ENCODE peak calls at places on chromosome 2, in nine cellular contexts. E, G, I, D, W, T, Q, A and Z are unnamed samples.

GRCh38 chr2:59249441-59250330 is 1008.6 kb upstream of the FANCL start:
- DNase-seq in E (no peak), G (no peak), I (no peak), D (no peak), W (no peak), T (no peak), Q (no peak), A (no peak), Z (no peak)

GRCh38 chr2:229160180-229160579 is 110.9 kb downstream of the PID1 start:
- DNase-seq in E (no peak), G (no peak), I (peak), D (no peak), W (no peak), T (no peak), Q (no peak), A (no peak), Z (no peak)

GRCh38 chr2:217821536-217822147 is 181.2 kb downstream of the TNS1 start:
- DNase-seq in E (no peak), G (no peak), I (no peak), D (no peak), W (peak), T (no peak), Q (no peak), A (no peak), Z (no peak)

GRCh38 chr2:227397562-227397961 is 9.8 kb upstream of the SCYGR1 start:
- DNase-seq in E (no peak), G (no peak), I (no peak), D (no peak), W (no peak), T (no peak), Q (no peak), A (no peak), Z (no peak)

GRCh38 chr2:47068966-47069627 is 86.0 kb downstream of the STPG4 start:
- DNase-seq in E (no peak), G (no peak), I (no peak), D (no peak), W (no peak), T (no peak), Q (no peak), A (no peak), Z (no peak)

GRCh38 chr2:218194880-218195279 is 22.1 kb upstream of the ARPC2 start:
- DNase-seq in E (no peak), G (no peak), I (no peak), D (no peak), W (no peak), T (no peak), Q (no peak), A (no peak), Z (no peak)

GRCh38 chr2:143877056-143877455 is 642.9 kb downstream of the ZEB2 start:
- DNase-seq in E (no peak), G (no peak), I (no peak), D (no peak), W (no peak), T (no peak), Q (no peak), A (no peak), Z (no peak)

GRCh38 chr2:197369946-197370325 is 59.4 kb upstream of the ANKRD44 start:
- DNase-seq in E (no peak), G (no peak), I (no peak), D (no peak), W (no peak), T (peak), Q (no peak), A (no peak), Z (no peak)

GRCh38 chr2:168222095-168222494 is 25.3 kb downstream of the STK39 start:
- DNase-seq in E (no peak), G (no peak), I (no peak), D (no peak), W (no peak), T (no peak), Q (no peak), A (no peak), Z (no peak)

GRCh38 chr2:189407161-189407943 is 33.9 kb upstream of the WDR75 start:
- DNase-seq in E (no peak), G (no peak), I (no peak), D (no peak), W (no peak), T (no peak), Q (no peak), A (no peak), Z (peak)

GRCh38 chr2:45669109-45669508 is 17.6 kb downstream of the PRKCE start:
- DNase-seq in E (no peak), G (no peak), I (no peak), D (no peak), W (no peak), T (no peak), Q (no peak), A (no peak), Z (peak)

GRCh38 chr2:41899189-41899588 is 148.6 kb upstream of the PKDCC start:
- DNase-seq in E (no peak), G (no peak), I (no peak), D (no peak), W (no peak), T (peak), Q (no peak), A (no peak), Z (peak)

GRCh38 chr2:205864511-205864910 is 182.2 kb downstream of the NRP2 start:
- DNase-seq in E (no peak), G (no peak), I (no peak), D (no peak), W (no peak), T (no peak), Q (no peak), A (no peak), Z (no peak)

GRCh38 chr2:160868891-160869290 is 291.3 kb upstream of the TANK start:
- DNase-seq in E (no peak), G (no peak), I (no peak), D (no peak), W (no peak), T (no peak), Q (no peak), A (no peak), Z (no peak)

GRCh38 chr2:241925821-241926441 is 56.4 kb downstream of the RTP5 start:
- DNase-seq in E (no peak), G (peak), I (no peak), D (no peak), W (peak), T (no peak), Q (no peak), A (no peak), Z (no peak)

GRCh38 chr2:194464964-194465638 is 1191.9 kb upstream of the SLC39A10 start:
- DNase-seq in E (no peak), G (no peak), I (no peak), D (no peak), W (no peak), T (no peak), Q (no peak), A (no peak), Z (no peak)

GRCh38 chr2:71417300-71418202 is 35.8 kb upstream of the DYSF start:
- DNase-seq in E (no peak), G (no peak), I (no peak), D (no peak), W (no peak), T (no peak), Q (no peak), A (no peak), Z (no peak)

GRCh38 chr2:161307676-161308075 is 549 bp upstream of the PSMD14 start:
- DNase-seq in E (no peak), G (no peak), I (no peak), D (no peak), W (no peak), T (no peak), Q (no peak), A (no peak), Z (no peak)

GRCh38 chr2:44769349-44770005 is 172.0 kb upstream of the SIX3 start:
- DNase-seq in E (no peak), G (no peak), I (no peak), D (no peak), W (no peak), T (no peak), Q (no peak), A (no peak), Z (no peak)

GRCh38 chr2:74205586-74205985 is 7.2 kb downstream of the MTHFD2 start:
- DNase-seq in E (no peak), G (peak), I (peak), D (no peak), W (no peak), T (peak), Q (no peak), A (no peak), Z (no peak)

GRCh38 chr2:241798631-241799521 is 10.1 kb upstream of the NEU4 start:
- DNase-seq in E (peak), G (peak), I (peak), D (peak), W (peak), T (no peak), Q (no peak), A (peak), Z (no peak)

GRCh38 chr2:237330539-237330938 is 83.4 kb downstream of the COL6A3 start:
- DNase-seq in E (no peak), G (no peak), I (no peak), D (no peak), W (no peak), T (no peak), Q (no peak), A (peak), Z (no peak)

GRCh38 chr2:169047253-169048250 is 16.4 kb upstream of the ABCB11 start:
- DNase-seq in E (no peak), G (no peak), I (no peak), D (no peak), W (no peak), T (no peak), Q (no peak), A (no peak), Z (no peak)

GRCh38 chr2:25323042-25323514 is 18.6 kb downstream of the DNMT3A start:
- DNase-seq in E (no peak), G (peak), I (no peak), D (no peak), W (no peak), T (no peak), Q (no peak), A (no peak), Z (peak)

GRCh38 chr2:175025946-175026345 is 20.8 kb upstream of the CHN1 start:
- DNase-seq in E (no peak), G (no peak), I (no peak), D (no peak), W (no peak), T (no peak), Q (no peak), A (no peak), Z (no peak)

GRCh38 chr2:175034728-175035127 is 29.5 kb upstream of the CHN1 start:
- DNase-seq in E (no peak), G (no peak), I (no peak), D (no peak), W (no peak), T (no peak), Q (no peak), A (no peak), Z (no peak)

GRCh38 chr2:175027755-175028154 is 22.6 kb upstream of the CHN1 start:
- DNase-seq in E (no peak), G (no peak), I (no peak), D (no peak), W (no peak), T (no peak), Q (no peak), A (no peak), Z (no peak)

GRCh38 chr2:175026385-175026784 is 21.2 kb upstream of the CHN1 start:
- DNase-seq in E (no peak), G (no peak), I (no peak), D (no peak), W (no peak), T (no peak), Q (no peak), A (no peak), Z (no peak)

GRCh38 chr2:175030380-175031271 is 25.4 kb upstream of the CHN1 start:
- DNase-seq in E (peak), G (peak), I (peak), D (no peak), W (no peak), T (peak), Q (no peak), A (no peak), Z (peak)
- TF ChIP-seq CTCF in E (no peak), G (peak), I (no peak), D (no peak), W (no peak), T (peak), Q (peak), A (no peak), Z (peak)

GRCh38 chr2:207815254-207815653 is 45.5 kb upstream of the FZD5 start:
- DNase-seq in E (no peak), G (no peak), I (no peak), D (no peak), W (no peak), T (no peak), Q (no peak), A (no peak), Z (no peak)

GRCh38 chr2:207816546-207816945 is 46.8 kb upstream of the FZD5 start:
- DNase-seq in E (no peak), G (no peak), I (no peak), D (no peak), W (no peak), T (no peak), Q (no peak), A (no peak), Z (no peak)

GRCh38 chr2:207819021-207819687 is 49.4 kb upstream of the FZD5 start:
- DNase-seq in E (no peak), G (no peak), I (no peak), D (peak), W (no peak), T (no peak), Q (no peak), A (no peak), Z (no peak)

GRCh38 chr2:207823865-207824264 is 54.2 kb upstream of the FZD5 start:
- DNase-seq in E (no peak), G (peak), I (no peak), D (no peak), W (no peak), T (no peak), Q (no peak), A (no peak), Z (no peak)

DNA sequence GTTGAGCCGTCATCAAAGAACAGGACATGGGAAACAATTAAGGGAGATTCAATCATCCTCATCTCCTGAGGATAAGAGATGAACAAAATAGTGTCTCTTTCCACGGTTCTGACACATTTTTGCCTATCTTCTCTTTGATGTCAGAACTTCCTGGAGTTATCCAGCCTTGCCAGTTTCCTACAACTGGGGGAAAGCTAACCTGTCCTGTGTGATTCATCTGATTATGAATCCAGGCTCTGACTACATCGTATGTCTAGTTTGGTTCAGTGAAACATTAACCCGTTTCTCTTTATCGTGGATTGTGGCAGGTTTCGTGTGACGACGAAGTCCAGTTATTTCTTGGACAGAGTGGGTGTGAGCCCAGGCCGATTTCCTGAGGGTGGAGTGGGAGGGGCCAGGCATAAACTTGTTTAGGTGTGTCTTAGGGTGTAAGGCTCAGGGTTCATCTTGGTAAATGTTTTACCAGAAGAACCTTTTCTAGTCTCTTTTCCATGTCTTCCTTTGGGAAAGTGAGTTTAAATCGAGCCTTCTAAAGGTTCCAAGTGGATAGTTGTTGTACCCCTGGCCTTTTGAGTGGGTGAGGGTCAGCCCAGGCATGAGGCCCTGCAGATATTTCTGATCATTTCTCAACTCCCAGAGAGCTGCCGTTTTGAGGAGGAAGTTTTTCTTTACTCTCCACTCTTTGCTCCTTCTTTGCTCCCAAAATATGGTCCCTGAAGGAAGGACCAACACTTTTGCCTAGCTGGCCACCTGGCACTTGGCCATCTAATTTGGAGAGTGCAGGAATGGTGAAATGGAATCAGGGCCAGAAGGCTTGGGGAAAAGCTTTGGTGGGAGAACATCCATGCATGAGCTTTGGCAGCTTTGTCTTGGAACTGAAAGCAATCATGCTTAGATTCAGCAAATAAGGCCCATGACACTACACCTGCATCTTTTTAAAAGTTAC is 50.4 kb upstream of the FZD5 start:
- DNase-seq in E (no peak), G (peak), I (peak), D (no peak), W (no peak), T (no peak), Q (no peak), A (no peak), Z (no peak)
- H3K27ac ChIP-seq in E (no peak), G (no peak), I (peak), D (no peak), W (no peak), T (no peak), Q (no peak), A (no peak), Z (no peak)

GRCh38 chr2:191758420-191759199 is 80.7 kb downstream of the NABP1 start:
- DNase-seq in E (no peak), G (peak), I (peak), D (no peak), W (peak), T (peak), Q (peak), A (no peak), Z (peak)
- H3K4me3 ChIP-seq in E (no peak), G (no peak), I (no peak), D (no peak), W (peak), T (no peak), Q (no peak), A (no peak), Z (no peak)

GRCh38 chr2:10879624-10880585 is 31.8 kb upstream of the KCNF1 start:
- DNase-seq in E (no peak), G (peak), I (no peak), D (no peak), W (no peak), T (no peak), Q (no peak), A (no peak), Z (no peak)
- TF ChIP-seq CTCF in E (no peak), G (peak), I (no peak), D (no peak), W (no peak), T (no peak), Q (no peak), A (no peak), Z (peak)

GRCh38 chr2:23791030-23791429 is 135.9 kb downstream of the ATAD2B start:
- DNase-seq in E (no peak), G (no peak), I (no peak), D (no peak), W (no peak), T (no peak), Q (no peak), A (no peak), Z (peak)

GRCh38 chr2:23788100-23788499 is 138.8 kb downstream of the ATAD2B start:
- DNase-seq in E (no peak), G (no peak), I (no peak), D (no peak), W (no peak), T (no peak), Q (no peak), A (no peak), Z (no peak)

GRCh38 chr2:23794234-23794633 is 132.7 kb downstream of the ATAD2B start:
- DNase-seq in E (no peak), G (no peak), I (no peak), D (no peak), W (no peak), T (no peak), Q (no peak), A (no peak), Z (no peak)

GRCh38 chr2:23784971-23785370 is 142.0 kb downstream of the ATAD2B start:
- DNase-seq in E (no peak), G (no peak), I (no peak), D (no peak), W (no peak), T (no peak), Q (no peak), A (no peak), Z (no peak)

DNA sequence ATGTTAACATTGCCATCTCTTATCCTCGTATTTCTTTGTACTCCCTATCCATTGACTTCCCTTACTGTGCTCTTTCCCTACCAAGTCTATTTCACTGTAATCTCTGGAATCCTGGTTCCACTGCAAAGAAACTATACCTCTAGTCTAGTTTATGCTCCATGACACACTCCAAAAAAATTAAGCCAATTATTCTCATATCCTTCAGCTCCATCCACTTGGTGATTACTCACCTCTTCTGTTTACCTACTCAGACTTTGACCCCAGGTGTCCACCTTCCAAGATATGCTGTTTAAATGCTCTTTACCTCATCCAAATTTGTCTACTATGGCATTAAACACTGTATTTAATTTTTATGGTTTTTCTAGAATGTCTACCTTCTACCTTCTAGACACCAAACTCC is 137.9 kb downstream of the ATAD2B start:
- DNase-seq in E (no peak), G (no peak), I (no peak), D (no peak), W (no peak), T (no peak), Q (no peak), A (no peak), Z (no peak)
- H3K27ac ChIP-seq in E (no peak), G (no peak), I (no peak), D (no peak), W (no peak), T (peak), Q (no peak), A (no peak), Z (no peak)

DNA sequence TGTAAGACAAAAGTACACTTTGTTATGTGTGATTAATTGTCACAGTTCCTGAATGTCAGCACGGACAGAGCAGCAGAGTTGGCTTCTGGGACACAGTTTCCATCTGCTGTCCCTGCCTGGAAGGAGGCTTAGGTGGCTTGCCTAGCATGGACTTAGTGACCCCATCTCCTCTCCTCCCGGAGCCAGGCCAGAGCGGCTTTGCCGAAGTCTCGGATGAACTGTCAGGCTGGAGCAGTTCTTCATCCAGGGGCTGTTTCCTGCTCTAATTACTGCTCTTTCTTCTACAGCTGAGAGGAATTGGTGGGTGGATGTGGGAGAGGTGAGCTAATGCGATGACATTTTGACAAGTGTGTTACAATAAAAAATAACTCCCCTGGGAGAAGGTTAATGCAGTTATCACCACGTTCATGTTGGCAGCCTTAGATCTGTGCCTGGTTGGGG is 102.0 kb downstream of the SH3RF3 start:
- DNase-seq in E (no peak), G (no peak), I (no peak), D (no peak), W (no peak), T (no peak), Q (no peak), A (peak), Z (no peak)
- H3K4me3 ChIP-seq in E (no peak), G (no peak), I (no peak), D (no peak), W (no peak), T (no peak), Q (no peak), A (no peak), Z (no peak)

GRCh38 chr2:104944495-104944894 is 90.6 kb downstream of the POU3F3 start:
- DNase-seq in E (no peak), G (peak), I (no peak), D (no peak), W (no peak), T (peak), Q (no peak), A (no peak), Z (no peak)
- TF ChIP-seq CTCF in E (no peak), G (peak), I (peak), D (peak), W (peak), T (peak), Q (peak), A (no peak), Z (peak)